ENCODE peak calls at places on chromosomes 5 and 9, in eight cellular contexts. U is transverse colon, G is OCI-LY7, Q is mammary epithelial cell, V is SK-N-SH, S is foreskin keratinocyte, R is GM23338, O is cardiac muscle cell. B is an unnamed sample.

GRCh38 chr9:69427286-69427685 is 102.3 kb downstream of the ENTREP1 start:
- DNase-seq in G (no peak), O (no peak), R (no peak), V (no peak), Q (no peak), S (no peak), U (no peak), B (no peak)

GRCh38 chr9:81411961-81412360 is 277.4 kb downstream of the TLE1 start:
- DNase-seq in Q (peak), O (no peak), S (peak), R (no peak), U (no peak), V (no peak), G (no peak), B (no peak)

GRCh38 chr5:87120518-87121314 is 147.0 kb upstream of the RASA1 start:
- DNase-seq in O (peak), Q (peak), U (no peak), V (no peak), G (no peak), S (peak), R (no peak), B (peak)

GRCh38 chr5:93236807-93237421 is 344.1 kb downstream of the NR2F1-AS1 start:
- DNase-seq in V (no peak), R (no peak), U (no peak), Q (peak), O (no peak), S (peak), G (no peak), B (peak)

GRCh38 chr5:6714221-6715041 is 1.2 kb downstream of the TENT4A start:
- DNase-seq in V (peak), R (peak), O (peak), Q (no peak), U (no peak), S (no peak), G (no peak), B (peak)

GRCh38 chr9:19085295-19085694 is 17.4 kb downstream of the HAUS6 start:
- DNase-seq in U (no peak), G (peak), O (peak), Q (no peak), S (no peak), R (peak), V (peak), B (peak)

GRCh38 chr5:108638021-108638420 is 109.7 kb upstream of the FER start:
- DNase-seq in O (no peak), U (no peak), V (no peak), S (no peak), Q (no peak), G (no peak), R (no peak), B (no peak)

GRCh38 chr9:76516350-76516749 is 57.4 kb downstream of the GCNT1 start:
- DNase-seq in R (no peak), V (no peak), U (no peak), Q (peak), G (no peak), S (peak), O (no peak), B (no peak)

GRCh38 chr5:141524604-141525597 is 36.0 kb downstream of the PCDHGC5 start:
- DNase-seq in R (peak), O (peak), Q (peak), U (peak), G (peak), S (peak), V (peak), B (peak)

GRCh38 chr5:14946813-14947640 is 75.4 kb upstream of the ANKH start:
- DNase-seq in S (peak), U (peak), V (peak), Q (peak), R (peak), O (peak), G (peak), B (peak)

GRCh38 chr5:150209020-150209635 is 19.3 kb downstream of the SLC6A7 start:
- DNase-seq in O (peak), V (no peak), G (no peak), S (peak), U (peak), Q (peak), R (no peak), B (peak)

GRCh38 chr5:59021837-59022514 is 439.1 kb downstream of the RAB3C start:
- DNase-seq in G (no peak), Q (peak), O (no peak), V (no peak), U (peak), S (no peak), R (no peak), B (peak)

GRCh38 chr9:34501889-34502425 is 20.8 kb downstream of the ENHO start:
- DNase-seq in G (no peak), V (no peak), U (peak), S (no peak), R (peak), Q (no peak), O (peak), B (no peak)

GRCh38 chr9:101626295-101626694 is 31.5 kb upstream of the PPP3R2 start:
- DNase-seq in R (no peak), G (no peak), O (no peak), V (no peak), S (no peak), U (no peak), Q (no peak), B (no peak)

GRCh38 chr5:65128226-65128625 is 353.5 kb downstream of the ADAMTS6 start:
- DNase-seq in U (no peak), R (peak), O (no peak), Q (no peak), V (no peak), S (no peak), G (no peak), B (no peak)

GRCh38 chr9:86842573-86842972 is 104.7 kb downstream of the GAS1 start:
- DNase-seq in O (no peak), R (no peak), Q (no peak), S (no peak), U (no peak), V (no peak), G (no peak), B (no peak)

GRCh38 chr5:68817696-68818695 is 275.8 kb upstream of the SLC30A5 start:
- DNase-seq in S (no peak), G (no peak), R (peak), Q (no peak), V (no peak), O (no peak), U (no peak), B (no peak)

GRCh38 chr5:89878140-89878570 is 531.4 kb downstream of the CETN3 start:
- DNase-seq in O (peak), U (no peak), G (no peak), Q (peak), R (peak), S (peak), V (no peak), B (peak)

GRCh38 chr5:171629221-171630005 is 156.2 kb upstream of the SMIM23 start:
- DNase-seq in G (no peak), Q (no peak), U (no peak), R (peak), S (peak), V (no peak), O (no peak), B (no peak)
- TF ChIP-seq CTCF in G (peak), Q (no peak), U (no peak), R (peak), S (no peak), V (no peak), O (no peak), B (no peak)

DNA sequence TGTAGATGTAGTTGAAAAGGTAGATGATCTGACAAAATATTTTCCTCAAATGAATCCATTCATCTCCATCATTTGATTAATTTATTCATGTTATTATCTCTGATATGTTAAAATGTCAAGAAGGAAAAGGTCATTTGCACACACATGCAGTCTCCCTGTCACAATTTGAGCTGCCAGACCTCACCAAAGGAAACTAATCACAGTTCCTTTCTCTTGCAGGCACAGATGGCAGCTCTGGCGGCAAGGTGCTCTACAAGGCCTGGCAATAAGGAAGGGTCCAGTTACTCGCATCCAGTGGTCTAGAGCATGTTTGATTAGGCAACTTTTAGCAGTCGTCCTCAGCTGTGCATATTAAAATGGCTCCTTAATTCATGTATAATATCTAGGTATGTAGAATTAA is 120.1 kb downstream of the FEM1C start:
- DNase-seq in S (no peak), Q (no peak), U (no peak), R (no peak), V (no peak), O (no peak), G (no peak), B (no peak)
- H3K27ac ChIP-seq in S (no peak), Q (no peak), U (peak), R (no peak), V (no peak), O (peak), G (no peak), B (no peak)

DNA sequence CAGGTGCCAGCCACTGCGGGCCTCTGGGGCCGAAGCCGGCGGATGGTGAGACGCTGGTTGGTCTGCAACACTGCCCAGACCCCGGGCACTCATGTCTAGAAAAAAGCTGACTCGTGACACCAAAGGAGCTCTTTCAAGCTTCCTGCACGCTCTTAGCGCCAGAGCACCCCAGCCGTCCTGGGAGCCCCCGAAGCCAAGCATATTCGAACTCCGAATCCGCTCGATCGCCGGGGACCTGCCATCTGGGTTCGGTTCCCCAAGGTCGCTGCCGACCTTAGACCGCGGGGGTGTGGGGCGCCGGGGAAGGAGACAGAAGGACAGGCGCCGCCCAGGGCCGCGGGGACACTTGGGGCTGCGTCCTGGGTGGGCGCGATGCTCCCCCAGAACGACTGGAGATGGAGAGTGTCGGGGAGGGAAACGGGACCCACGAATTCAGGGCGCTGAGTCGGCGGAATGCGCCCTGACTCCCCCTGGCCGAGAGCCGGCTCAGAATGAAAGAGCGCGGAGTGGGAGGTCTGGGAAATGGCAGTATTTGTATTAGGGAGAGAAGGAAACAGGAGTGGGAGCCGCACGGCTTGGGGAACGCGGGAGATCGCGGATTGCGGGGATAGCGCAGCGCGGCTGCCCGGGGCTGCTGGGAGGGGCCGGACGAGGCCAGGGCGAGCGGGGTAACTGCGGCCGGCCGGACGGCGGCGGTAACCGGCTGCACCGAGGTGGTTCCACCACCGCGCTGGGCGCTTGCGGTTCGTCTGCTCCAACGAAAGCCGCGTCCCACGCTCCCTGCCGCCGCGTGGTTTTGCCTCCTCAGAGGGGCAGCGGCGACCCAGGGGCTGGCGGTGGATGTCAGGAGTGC is 20.1 kb upstream of the MARCHF6 start:
- DNase-seq in O (peak), G (no peak), V (peak), Q (no peak), S (no peak), U (peak), R (peak), B (no peak)
- TF ChIP-seq CTCF in O (no peak), G (no peak), V (no peak), Q (peak), S (peak), U (peak), R (no peak), B (no peak)

DNA sequence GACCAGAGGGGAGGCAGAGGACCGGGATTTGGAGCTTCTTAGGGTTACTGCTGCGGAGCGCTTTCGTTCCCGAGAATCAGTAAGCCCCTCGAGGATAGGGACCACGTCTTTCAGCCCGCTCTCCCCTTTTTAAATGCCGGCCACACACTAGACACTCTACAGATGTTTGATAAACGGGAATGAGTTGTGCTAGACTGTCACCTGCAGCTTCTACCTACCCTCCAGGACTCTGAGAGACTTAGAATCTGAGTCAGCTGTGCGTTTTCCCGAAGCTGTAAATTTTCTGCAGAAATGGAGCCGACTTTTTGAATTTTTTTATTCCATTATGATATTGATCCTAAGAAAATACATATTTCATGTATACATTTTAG is 670 bp downstream of the CCDC171 start:
- DNase-seq in Q (no peak), O (no peak), V (no peak), R (no peak), G (no peak), U (no peak), S (peak), B (no peak)
- H3K27ac ChIP-seq in Q (no peak), O (no peak), V (peak), R (peak), G (peak), U (peak), S (no peak), B (peak)

GRCh38 chr9:137551656-137552534 is at the start of gene MRPL41:
- DNase-seq in O (peak), U (peak), R (peak), S (peak), G (peak), Q (peak), V (peak), B (peak)

GRCh38 chr9:137550241-137550621 is at the start of gene PNPLA7:
- DNase-seq in U (peak), Q (peak), S (peak), O (peak), G (peak), R (peak), V (peak), B (peak)

GRCh38 chr9:137554349-137554748 is 2.7 kb downstream of the MRPL41 start:
- DNase-seq in S (no peak), G (no peak), U (no peak), R (no peak), O (no peak), V (no peak), Q (no peak), B (no peak)

GRCh38 chr9:137547687-137548543 is 2.3 kb downstream of the PNPLA7 start:
- DNase-seq in R (no peak), Q (no peak), U (no peak), S (no peak), V (no peak), G (no peak), O (no peak), B (no peak)

DNA sequence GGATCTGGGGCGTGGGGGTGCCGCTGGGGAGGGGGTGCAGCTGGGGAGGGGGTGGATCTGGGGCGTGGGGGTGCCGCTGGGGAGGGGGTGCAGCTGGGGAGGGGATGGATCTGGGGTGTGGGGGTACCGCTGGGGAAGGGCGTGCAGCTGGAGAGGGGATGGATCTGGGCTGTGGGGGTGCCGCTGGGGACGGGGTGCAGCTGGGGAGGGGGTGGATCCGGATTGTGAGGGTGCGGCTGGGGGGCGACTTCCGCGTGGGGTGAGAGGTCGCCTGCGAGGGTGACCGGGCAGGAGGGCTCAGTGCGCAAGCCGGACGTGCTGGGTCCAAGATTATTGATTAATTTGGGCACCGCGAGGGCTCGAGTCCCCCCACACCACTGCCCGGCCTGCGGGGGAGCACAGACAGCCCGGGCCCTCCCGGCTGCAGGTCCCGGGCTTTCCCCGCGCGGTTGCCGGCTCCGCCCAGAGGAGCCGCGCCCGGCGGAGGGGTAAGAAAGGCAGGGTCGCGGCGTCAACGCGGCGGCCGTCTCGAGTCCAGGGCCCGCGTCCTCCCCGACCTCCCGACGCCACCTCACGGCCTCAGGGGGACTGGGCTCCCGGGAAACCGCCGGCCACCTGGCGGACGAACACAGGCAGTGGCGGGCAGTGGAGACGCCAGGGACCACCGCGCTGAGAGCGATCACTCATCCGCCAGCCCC is 572 bp upstream of the MRPL41 start:
- DNase-seq in Q (peak), O (no peak), R (peak), S (no peak), V (peak), U (no peak), G (no peak), B (no peak)
- TF ChIP-seq CTCF in Q (peak), O (peak), R (no peak), S (peak), V (peak), U (peak), G (peak), B (peak)

GRCh38 chr5:127997131-127997775 is 86.3 kb upstream of the SLC12A2 start:
- DNase-seq in R (no peak), Q (no peak), U (no peak), V (no peak), G (no peak), O (peak), S (no peak), B (no peak)
- H3K27ac ChIP-seq in R (no peak), Q (no peak), U (no peak), V (no peak), G (no peak), O (no peak), S (no peak), B (no peak)

DNA sequence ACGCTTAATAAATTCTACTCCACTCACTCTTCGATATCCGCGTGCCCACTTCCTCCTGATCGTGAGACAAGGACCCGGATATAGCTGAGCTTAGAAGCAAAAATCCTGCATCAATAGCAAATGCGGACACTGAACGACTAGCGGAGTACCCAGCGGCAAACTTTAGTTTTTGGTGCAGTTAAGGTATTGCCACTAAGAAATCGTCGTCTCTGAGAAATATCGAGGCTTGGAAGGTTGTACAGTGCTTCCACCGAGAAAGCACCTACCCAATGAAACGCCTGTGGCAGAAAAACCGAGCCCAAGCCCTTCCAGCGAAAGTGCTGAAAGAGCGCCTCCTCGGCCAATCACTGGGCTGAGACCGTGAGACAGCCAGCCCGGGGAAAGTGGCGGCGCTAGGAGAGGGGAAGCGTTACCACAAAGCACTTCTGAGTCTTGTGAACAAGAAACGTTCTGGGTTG is 32.2 kb downstream of the ANXA2R start:
- DNase-seq in V (peak), U (peak), G (peak), R (peak), S (peak), Q (peak), O (peak), B (peak)
- TF ChIP-seq CTCF in V (no peak), U (no peak), G (no peak), R (no peak), S (no peak), Q (no peak), O (no peak), B (no peak)

GRCh38 chr5:124064956-124065355 is 553.0 kb downstream of the CSNK1G3 start:
- DNase-seq in U (no peak), V (no peak), Q (no peak), R (no peak), O (no peak), G (no peak), S (no peak), B (no peak)

GRCh38 chr5:124060010-124060409 is 548.0 kb downstream of the CSNK1G3 start:
- DNase-seq in U (no peak), S (no peak), G (no peak), R (no peak), O (no peak), V (no peak), Q (no peak), B (no peak)

GRCh38 chr5:124060413-124061095 is 548.6 kb downstream of the CSNK1G3 start:
- DNase-seq in R (no peak), Q (no peak), O (no peak), S (no peak), U (no peak), G (no peak), V (no peak), B (no peak)

GRCh38 chr5:124061663-124062062 is 549.7 kb downstream of the CSNK1G3 start:
- DNase-seq in O (peak), G (no peak), S (no peak), R (no peak), Q (no peak), U (peak), V (no peak), B (no peak)

DNA sequence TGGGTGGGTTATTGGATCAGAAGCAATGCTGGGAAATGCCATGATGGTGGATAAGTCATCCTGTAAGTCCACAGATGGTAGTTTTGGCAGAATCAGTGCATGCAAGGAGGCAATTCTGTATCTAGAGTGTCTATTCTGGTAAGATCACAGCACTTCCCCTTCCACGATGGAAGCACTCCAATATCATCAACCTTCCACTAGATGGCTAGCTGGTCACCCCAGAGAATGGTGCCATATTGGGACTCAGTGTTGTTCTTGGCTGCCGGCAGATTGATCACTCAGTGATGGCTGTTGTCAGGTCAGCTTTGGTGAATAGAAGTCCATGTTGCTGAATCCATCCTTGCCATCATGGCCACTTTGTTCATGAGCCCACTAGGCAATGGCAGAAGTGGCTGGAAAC is 553.5 kb downstream of the CSNK1G3 start:
- DNase-seq in V (no peak), Q (no peak), R (no peak), O (no peak), G (no peak), U (no peak), S (no peak), B (no peak)
- H3K27ac ChIP-seq in V (no peak), Q (no peak), R (no peak), O (no peak), G (no peak), U (no peak), S (no peak), B (no peak)